ENCODE peak calls at places on chromosomes 1 and 21, in seven cellular contexts. N is mammary epithelial cell, C is mucosa of descending colon, P is cardiac muscle cell, K is tibial artery, B is uterus, L is breast epithelium. S is an unnamed sample. For H3K4me1, the result is how much of the 10 kb centered on the place peaks cover.

GRCh38 chr1:151993734-151994496 is at the start of gene S100A10:
- DNase-seq in N (peak), C (peak), P (peak), K (peak), B (peak), L (peak), S (peak)

GRCh38 chr1:14259191-14259757 is 339.2 kb upstream of the KAZN start:
- DNase-seq in N (no peak), C (peak), P (peak), K (peak), B (peak), L (peak), S (no peak)

GRCh38 chr1:81254560-81254959 is 546.2 kb upstream of the ADGRL2 start:
- DNase-seq in N (no peak), C (no peak), P (peak), K (no peak), B (no peak), L (no peak), S (no peak)

GRCh38 chr1:107000907-107001306 is 55.6 kb upstream of the PRMT6 start:
- DNase-seq in N (no peak), C (no peak), P (peak), K (no peak), B (no peak), L (no peak), S (no peak)

GRCh38 chr1:238960071-238960470 is 426.3 kb upstream of the CHRM3 start:
- DNase-seq in N (peak), C (no peak), P (peak), K (no peak), B (no peak), L (no peak), S (no peak)

GRCh38 chr1:53148123-53148522 is 5.7 kb upstream of the SLC1A7 start:
- DNase-seq in N (peak), C (no peak), P (no peak), K (no peak), B (no peak), L (no peak), S (no peak)

GRCh38 chr1:204181116-204181515 is 15.0 kb upstream of the REN start:
- DNase-seq in N (no peak), C (no peak), P (no peak), K (no peak), B (no peak), L (no peak), S (no peak)

GRCh38 chr21:46150491-46151121 is 4.8 kb downstream of the FTCD start:
- DNase-seq in N (no peak), C (no peak), P (no peak), K (peak), B (no peak), L (peak), S (peak)

GRCh38 chr21:28215214-28215954 is 777.3 kb downstream of the LTN1 start:
- DNase-seq in N (peak), C (no peak), P (peak), K (peak), B (peak), L (no peak), S (no peak)

GRCh38 chr1:100038401-100039306 is 68.9 kb downstream of the SLC35A3 start:
- DNase-seq in N (peak), C (peak), P (peak), K (peak), B (peak), L (peak), S (peak)

GRCh38 chr1:10306435-10306834 is 92.4 kb upstream of the PGD start:
- DNase-seq in N (no peak), C (no peak), P (no peak), K (no peak), B (no peak), L (no peak), S (no peak)

GRCh38 chr1:109994654-109995053 is 10.1 kb downstream of the AHCYL1 start:
- DNase-seq in N (no peak), C (no peak), P (no peak), K (no peak), B (no peak), L (no peak), S (no peak)

GRCh38 chr1:201125805-201126204 is 1.2 kb downstream of the ASCL5 start:
- DNase-seq in N (no peak), C (no peak), P (peak), K (no peak), B (peak), L (no peak), S (no peak)

GRCh38 chr1:199982606-199983005 is 44.9 kb upstream of the NR5A2 start:
- DNase-seq in N (no peak), C (peak), P (no peak), K (no peak), B (no peak), L (no peak), S (peak)

GRCh38 chr1:221773383-221773782 is 31.5 kb upstream of the DUSP10 start:
- DNase-seq in N (no peak), C (no peak), P (no peak), K (no peak), B (no peak), L (no peak), S (no peak)

GRCh38 chr1:155085504-155086181 is 7.0 kb downstream of the EFNA3 start:
- DNase-seq in N (peak), C (peak), P (peak), K (peak), B (peak), L (peak), S (peak)

GRCh38 chr21:42338730-42339715 is 11.8 kb downstream of the TFF2 start:
- DNase-seq in N (no peak), C (no peak), P (no peak), K (no peak), B (no peak), L (no peak), S (peak)

GRCh38 chr1:233183226-233184020 is 112.1 kb downstream of the PCNX2 start:
- DNase-seq in N (no peak), C (no peak), P (no peak), K (no peak), B (no peak), L (no peak), S (no peak)

GRCh38 chr21:44065428-44065827 is 41.8 kb upstream of the PWP2 start:
- DNase-seq in N (no peak), C (peak), P (peak), K (no peak), B (no peak), L (no peak), S (peak)

GRCh38 chr1:11940260-11940921 is 5.9 kb downstream of the PLOD1 start:
- DNase-seq in N (peak), C (peak), P (peak), K (no peak), B (no peak), L (peak), S (no peak)

GRCh38 chr1:202588644-202589189 is 121.5 kb downstream of the SYT2 start:
- DNase-seq in N (no peak), C (no peak), P (peak), K (no peak), B (no peak), L (no peak), S (no peak)

GRCh38 chr1:201275266-201275666 is 8.0 kb upstream of the PKP1 start:
- DNase-seq in N (peak), C (peak), P (peak), K (no peak), B (no peak), L (peak), S (no peak)

GRCh38 chr1:225627304-225627947 is 25.5 kb downstream of the ENAH start:
- DNase-seq in N (no peak), C (no peak), P (no peak), K (no peak), B (no peak), L (no peak), S (no peak)

GRCh38 chr1:101953623-101954022 is 43.1 kb downstream of the OLFM3 start:
- DNase-seq in N (no peak), C (no peak), P (no peak), K (no peak), B (no peak), L (no peak), S (no peak)

GRCh38 chr1:41404308-41404755 is 43.1 kb downstream of the FOXO6 start:
- DNase-seq in N (peak), C (no peak), P (peak), K (no peak), B (no peak), L (no peak), S (no peak)

GRCh38 chr1:20318971-20319370 is 28.3 kb downstream of the VWA5B1 start:
- DNase-seq in N (no peak), C (no peak), P (no peak), K (no peak), B (no peak), L (no peak), S (no peak)

GRCh38 chr21:36235058-36235582 is 78.5 kb downstream of the DOP1B start:
- DNase-seq in N (no peak), C (no peak), P (peak), K (no peak), B (no peak), L (no peak), S (peak)

GRCh38 chr1:63732666-63733065 is 41.2 kb upstream of the ROR1 start:
- DNase-seq in N (no peak), C (no peak), P (peak), K (no peak), B (no peak), L (no peak), S (no peak)

GRCh38 chr1:62175568-62176179 is 19.0 kb upstream of the L1TD1 start:
- DNase-seq in N (peak), C (peak), P (peak), K (no peak), B (no peak), L (no peak), S (peak)

GRCh38 chr1:107058245-107059032 is 2.0 kb downstream of the PRMT6 start:
- DNase-seq in N (no peak), C (no peak), P (no peak), K (no peak), B (no peak), L (no peak), S (no peak)

GRCh38 chr21:41763996-41764395 is 2.9 kb downstream of the RIPK4 start:
- DNase-seq in N (no peak), C (no peak), P (no peak), K (no peak), B (no peak), L (no peak), S (no peak)

GRCh38 chr1:46403916-46404315 is 9.8 kb downstream of the FAAH start:
- DNase-seq in N (no peak), C (no peak), P (no peak), K (no peak), B (no peak), L (no peak), S (no peak)

GRCh38 chr1:159936284-159936904 is 9.0 kb downstream of the IGSF9 start:
- DNase-seq in N (peak), C (peak), P (peak), K (peak), B (peak), L (peak), S (peak)

DNA sequence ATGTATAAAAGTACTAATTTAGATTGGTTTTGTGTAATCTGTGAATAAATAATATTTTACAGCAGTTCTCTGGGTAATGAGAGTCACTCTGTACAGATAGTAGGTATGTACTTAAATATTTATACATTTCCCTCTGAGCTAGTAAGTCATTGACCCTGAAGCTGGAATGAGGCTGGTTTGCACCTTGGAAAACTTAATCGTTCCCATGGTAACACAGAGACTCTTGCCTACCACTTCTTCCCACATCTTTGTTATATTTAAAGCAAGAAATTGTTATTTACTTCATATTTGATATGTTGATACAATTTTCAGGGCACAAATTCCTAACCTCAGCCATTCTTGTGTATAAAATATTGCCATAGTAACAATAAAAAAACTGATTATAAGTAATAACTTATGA is 13.3 kb upstream of the DR1 start:
- DNase-seq in N (no peak), C (no peak), P (no peak), K (no peak), B (no peak), L (no peak), S (no peak)
- H3K4me1 ChIP-seq in N (under half), C (under half), P (under half), K (under half), B (under half), L (under half), S (under half)

DNA sequence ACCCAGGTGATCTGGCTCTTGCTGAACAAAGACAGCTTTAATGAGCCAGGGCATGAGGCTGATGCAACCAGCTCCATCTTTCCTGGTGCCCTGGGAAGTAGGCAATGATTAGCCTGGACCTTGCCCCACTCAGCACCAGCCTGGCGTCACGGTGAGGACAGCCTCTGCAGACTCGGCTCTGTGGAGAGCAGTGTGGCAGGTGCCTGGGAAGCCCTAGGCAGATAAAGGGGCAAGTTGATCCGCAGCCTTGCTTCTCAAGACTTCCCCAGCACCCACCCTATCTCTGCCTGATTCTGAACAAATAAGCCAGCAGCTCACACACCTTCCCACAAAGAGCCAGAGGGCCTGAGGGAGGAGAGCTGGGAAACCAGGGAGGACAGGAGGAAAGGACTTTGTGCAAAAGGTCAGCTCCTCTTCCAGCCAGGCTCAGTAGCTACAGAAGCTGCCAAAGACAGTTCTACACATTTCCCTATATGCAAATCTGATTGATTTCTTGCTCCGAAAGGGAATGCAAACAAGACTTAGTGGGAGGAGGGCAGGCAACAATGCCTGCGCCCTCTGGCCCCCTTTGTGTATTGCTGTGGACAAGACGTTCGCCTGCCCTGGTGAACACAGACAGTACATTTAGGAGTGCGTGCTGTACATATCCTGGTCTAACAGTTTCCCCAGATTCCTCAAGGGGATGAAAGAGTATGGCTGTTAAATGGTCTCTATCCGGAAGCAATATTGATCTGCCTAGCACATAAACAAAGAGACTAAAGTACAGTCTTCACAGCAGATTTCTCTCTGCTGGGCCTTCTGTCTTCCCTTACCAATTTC is 63.8 kb downstream of the BCAR3 start:
- DNase-seq in N (no peak), C (peak), P (no peak), K (no peak), B (no peak), L (no peak), S (no peak)
- H3K4me1 ChIP-seq in N (half or more), C (half or more), P (under half), K (under half), B (under half), L (under half), S (under half)

GRCh38 chr1:1943834-1944570 is 24.9 kb upstream of the TMEM52 start:
- DNase-seq in N (peak), C (peak), P (peak), K (peak), B (no peak), L (no peak), S (peak)
- H3K4me1 ChIP-seq in N (under half), C (under half), P (under half), K (under half), B (under half), L (under half), S (under half)

DNA sequence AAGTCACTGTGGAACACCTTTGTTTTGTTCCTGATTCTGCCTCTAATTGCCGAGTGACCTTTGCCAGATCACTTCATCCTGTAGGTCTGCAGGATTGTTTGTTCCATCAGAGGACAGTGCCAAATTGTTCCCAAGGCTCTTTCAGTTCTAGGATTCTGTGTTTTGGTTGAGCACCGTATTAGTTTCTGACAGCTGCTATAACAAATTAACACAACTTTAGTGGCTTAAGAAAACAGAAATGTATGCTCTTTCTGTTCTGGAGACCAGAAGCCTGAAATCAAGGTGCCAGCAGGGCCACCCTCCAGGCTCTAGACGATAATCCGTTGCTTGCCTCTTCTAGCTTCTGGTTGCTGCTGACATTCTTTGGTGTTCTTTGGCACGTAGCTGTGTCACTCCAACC is 3.4 kb upstream of the PIGR start:
- DNase-seq in N (no peak), C (no peak), P (no peak), K (no peak), B (no peak), L (no peak), S (no peak)
- H3K4me1 ChIP-seq in N (under half), C (half or more), P (under half), K (under half), B (under half), L (under half), S (under half)

DNA sequence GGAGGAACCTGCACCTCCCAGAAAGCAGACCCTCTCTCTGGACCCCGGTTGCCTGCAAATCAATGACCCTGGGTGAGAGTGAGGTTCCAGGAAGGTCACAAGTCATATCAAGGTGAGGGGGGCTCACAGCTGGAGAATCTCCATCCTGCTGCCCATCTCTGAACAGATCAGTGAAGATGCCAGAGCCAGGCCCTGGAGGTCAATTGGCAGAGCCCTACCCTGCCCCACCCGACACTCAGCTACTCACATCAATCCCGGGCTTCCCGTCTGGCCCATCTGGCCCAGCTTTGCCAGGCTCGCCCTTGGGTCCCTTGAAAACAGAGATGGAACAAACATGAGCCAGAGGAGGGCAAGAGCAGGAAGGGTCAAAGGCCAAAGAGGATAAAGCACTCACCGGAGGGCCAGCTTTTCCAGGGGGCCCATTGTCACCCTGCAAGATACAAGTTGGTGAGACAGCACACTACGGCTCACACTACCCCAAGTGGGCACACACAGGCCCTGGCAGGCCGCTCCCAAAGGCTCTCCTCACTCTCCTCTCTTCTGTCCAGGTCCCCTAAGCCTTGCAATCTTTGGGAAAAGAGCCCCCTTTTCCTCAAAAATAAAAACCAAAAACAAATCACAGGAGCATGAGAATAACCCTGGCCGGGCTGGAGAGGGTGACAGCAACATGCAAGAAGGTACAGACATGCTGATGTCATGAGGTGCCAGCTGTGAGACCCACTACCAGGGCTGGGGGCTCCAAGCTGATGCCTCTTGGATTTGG is 2.9 kb downstream of the COL9A2 start:
- DNase-seq in N (no peak), C (no peak), P (no peak), K (no peak), B (no peak), L (no peak), S (no peak)
- H3K4me1 ChIP-seq in N (under half), C (under half), P (under half), K (under half), B (under half), L (under half), S (half or more)

DNA sequence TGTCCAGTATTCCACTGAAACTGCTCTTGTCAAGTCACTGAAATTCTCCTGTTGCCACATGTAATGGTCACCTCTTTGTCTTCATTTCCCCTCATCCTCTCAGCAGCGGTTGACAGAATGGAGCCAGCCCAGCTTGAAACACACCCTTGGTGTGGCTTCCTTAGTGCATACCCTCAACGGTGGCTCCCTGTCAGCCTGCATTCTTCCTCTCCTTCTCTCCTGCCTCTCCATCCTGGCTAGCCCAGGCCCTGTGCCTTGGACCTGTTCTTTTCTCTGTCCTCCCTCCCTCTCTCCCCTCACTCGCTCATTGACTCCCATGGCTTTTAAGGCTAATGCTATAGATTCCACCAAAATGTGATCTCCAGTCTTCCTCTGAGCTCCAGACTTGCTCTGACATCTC is 3.7 kb downstream of the FCMR start:
- DNase-seq in N (no peak), C (no peak), P (no peak), K (no peak), B (no peak), L (no peak), S (peak)
- H3K4me1 ChIP-seq in N (under half), C (under half), P (under half), K (under half), B (under half), L (under half), S (half or more)